ENCODE peak calls at places on chromosome X, in ten cellular contexts. G, I, L, T, U, W, S, K, X and R are unnamed samples.

GRCh38 chrX:2325076-2325784 is 175.5 kb downstream of the DHRSX start:
- DNase-seq in T (peak; percentile 63), X (no peak), I (no peak), S (no peak), U (no peak), W (no peak), G (peak; percentile 84), K (no peak), L (peak; percentile 94), R (no peak)

GRCh38 chrX:149286940-149287349 is 218.2 kb downstream of the IDS start:
- DNase-seq in G (peak; percentile 44), I (no peak), S (peak; percentile 57), K (no peak), T (peak; percentile 40), W (peak; percentile 52), L (peak; percentile 11), X (no peak), U (peak; percentile 52), R (peak; percentile 21)

GRCh38 chrX:120823554-120823953 is 52.1 kb downstream of the CT47B1 start:
- DNase-seq in U (peak; percentile 68), W (no peak), G (no peak), S (no peak), L (no peak), T (no peak), X (no peak), I (no peak), K (no peak), R (no peak)

GRCh38 chrX:48002929-48003328 is 860 bp downstream of the ZNF182 start:
- DNase-seq in W (no peak), G (no peak), L (no peak), T (no peak), S (no peak), I (no peak), U (no peak), X (no peak), K (no peak), R (no peak)

GRCh38 chrX:151790421-151791160 is 56.0 kb downstream of the CNGA2 start:
- DNase-seq in L (peak; percentile 85), U (no peak), K (no peak), X (no peak), S (no peak), W (no peak), G (no peak), I (no peak), T (no peak), R (no peak)

GRCh38 chrX:132022863-132023116 is 312 bp upstream of the STK26 start:
- DNase-seq in T (no peak), S (no peak), W (no peak), X (peak; percentile 56), K (no peak), G (no peak), U (no peak), I (no peak), L (no peak), R (no peak)

GRCh38 chrX:77785746-77786548 is at the start of gene ATRX:
- DNase-seq in I (peak; percentile 77), G (peak; percentile 69), X (peak; percentile 84), W (peak; percentile 86), L (peak; percentile 62), S (peak; percentile 89), K (peak; percentile 57), U (peak; percentile 81), T (peak; percentile 50), R (peak; percentile 75)

GRCh38 chrX:155070038-155070437 is 898 bp downstream of the CMC4 start:
- DNase-seq in T (no peak), S (peak; percentile 8), W (peak; percentile 2), K (no peak), U (no peak), L (no peak), G (no peak), I (no peak), X (no peak), R (no peak)

GRCh38 chrX:357693-358471 is 28.8 kb downstream of the PPP2R3B start:
- DNase-seq in W (no peak), X (no peak), S (no peak), G (no peak), U (peak; percentile 54), L (peak; percentile 66), K (peak; percentile 7), I (peak; percentile 64), T (no peak), R (no peak)

GRCh38 chrX:30622361-30622760 is 30.9 kb upstream of the GK start:
- DNase-seq in W (no peak), S (no peak), K (no peak), X (no peak), G (no peak), I (no peak), U (no peak), L (no peak), T (no peak), R (no peak)

GRCh38 chrX:141879616-141880015 is 24.1 kb upstream of the MAGEC1 start:
- DNase-seq in T (no peak), W (peak; percentile 6), U (peak; percentile 32), X (no peak), G (no peak), S (no peak), I (no peak), L (no peak), K (no peak), R (no peak)
- H3K4me3 ChIP-seq in T (no peak overlapping the region), W (no peak overlapping the region), U (no peak overlapping the region), X (no peak overlapping the region), G (no peak overlapping the region), S (no peak overlapping the region), I (no peak overlapping the region), L (no peak overlapping the region), K (no peak overlapping the region), R (no peak overlapping the region)

GRCh38 chrX:125407314-125407713 is 87.6 kb downstream of the TEX13C start:
- DNase-seq in G (no peak), I (no peak), L (no peak), T (no peak), W (no peak), X (no peak), K (no peak), U (peak; percentile 54), S (no peak), R (no peak)
- TF ChIP-seq CTCF in G (no peak), I (no peak), L (no peak), T (no peak), W (no peak), X (no peak), K (no peak), U (no peak), S (no peak), R (no peak)

GRCh38 chrX:111265506-111265905 is 4.8 kb downstream of the CAPN6 start:
- DNase-seq in G (no peak), X (no peak), L (no peak), U (no peak), I (no peak), W (no peak), T (no peak), S (no peak), K (no peak), R (no peak)

GRCh38 chrX:111262086-111262485 is 8.2 kb downstream of the CAPN6 start:
- DNase-seq in X (no peak), K (no peak), L (peak; percentile 5), U (no peak), I (no peak), S (no peak), T (no peak), W (no peak), G (no peak), R (no peak)

GRCh38 chrX:111270339-111270738 is at the start of gene CAPN6:
- DNase-seq in L (peak; percentile 4), W (peak; percentile 69), I (peak; percentile 50), U (peak; percentile 14), K (no peak), S (no peak), X (no peak), G (peak; percentile 38), T (no peak), R (peak; percentile 32)

GRCh38 chrX:111259559-111259958 is 10.7 kb downstream of the CAPN6 start:
- DNase-seq in W (no peak), T (no peak), U (no peak), K (no peak), S (no peak), I (no peak), G (no peak), L (no peak), X (no peak), R (no peak)

DNA sequence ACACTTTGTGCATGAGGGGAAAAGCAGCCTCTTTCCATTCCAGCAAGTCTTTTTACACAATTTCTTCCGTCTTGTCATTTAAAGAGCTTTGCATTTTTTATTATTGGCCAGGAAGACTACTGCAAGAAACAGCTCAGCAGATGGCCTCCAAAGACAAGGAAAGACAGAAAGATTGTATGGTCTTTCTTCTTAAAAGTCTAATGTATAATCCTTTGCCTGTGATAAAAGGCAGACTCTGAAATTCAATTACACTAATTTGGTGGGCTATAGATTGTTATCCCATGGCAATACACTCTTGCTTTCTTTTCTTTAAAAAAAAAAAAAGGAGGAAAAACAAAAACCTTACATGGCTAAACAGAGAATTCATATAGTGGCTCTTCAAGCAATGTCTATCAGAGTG is 5.9 kb downstream of the CAPN6 start:
- DNase-seq in X (no peak), W (no peak), K (no peak), L (no peak), S (no peak), U (no peak), I (no peak), T (no peak), G (no peak), R (no peak)
- H3K4me1 ChIP-seq in X (no peaks in the 10 kb centered on the region), W (peaks cover 1% of the 10 kb centered on the region), K (no peaks in the 10 kb centered on the region), L (no peaks in the 10 kb centered on the region), S (no peaks in the 10 kb centered on the region), U (no peaks in the 10 kb centered on the region), I (no peaks in the 10 kb centered on the region), T (no peaks in the 10 kb centered on the region), G (no peaks in the 10 kb centered on the region), R (no peaks in the 10 kb centered on the region)

GRCh38 chrX:153966841-153967535 is 4.6 kb downstream of the HCFC1 start:
- DNase-seq in U (no peak), L (no peak), S (no peak), W (no peak), G (no peak), T (no peak), K (no peak), I (no peak), X (no peak), R (no peak)

GRCh38 chrX:153968754-153969124 is 2.9 kb downstream of the HCFC1 start:
- DNase-seq in X (no peak), T (no peak), G (no peak), W (peak; percentile 22), U (peak; percentile 10), L (no peak), I (no peak), K (no peak), S (peak; percentile 82), R (no peak)

GRCh38 chrX:153967536-153968214 is 3.9 kb downstream of the HCFC1 start:
- DNase-seq in W (no peak), I (no peak), K (no peak), L (no peak), X (no peak), U (no peak), G (no peak), S (no peak), T (no peak), R (no peak)

GRCh38 chrX:153969125-153969903 is 2.3 kb downstream of the HCFC1 start:
- DNase-seq in K (no peak), G (no peak), W (no peak), U (no peak), T (no peak), I (no peak), X (no peak), L (no peak), S (peak; percentile 21), R (no peak)

DNA sequence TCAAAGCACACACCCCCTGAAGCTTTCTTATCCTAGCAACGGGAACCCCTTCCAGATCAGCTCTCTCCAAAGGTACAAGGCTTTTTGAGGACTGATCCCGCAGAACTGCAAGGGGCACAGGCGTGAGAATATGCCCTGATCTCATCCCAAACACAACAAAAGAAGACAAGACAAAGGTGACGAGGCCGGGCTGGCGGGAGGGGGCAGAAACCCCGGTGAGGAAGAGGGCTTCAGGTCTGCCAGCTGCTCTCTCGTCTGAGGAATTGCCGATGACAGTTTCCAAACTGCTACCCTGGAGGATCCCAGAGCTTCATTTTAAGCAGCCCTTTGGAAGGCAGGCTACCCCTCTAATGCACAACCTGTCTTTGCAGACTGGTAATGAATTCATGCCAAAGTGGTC is 3.4 kb downstream of the HCFC1 start:
- DNase-seq in S (no peak), I (no peak), X (no peak), L (no peak), U (no peak), G (no peak), T (no peak), W (no peak), K (no peak), R (no peak)
- H3K4me3 ChIP-seq in S (peak overlapping the region; percentile 78), I (peak overlapping the region; percentile 68), X (peak overlapping the region; percentile 60), L (peak overlapping the region; percentile 96), U (peak overlapping the region; percentile 99), G (peak overlapping the region; percentile 81), T (peak overlapping the region; percentile 80), W (peak overlapping the region; percentile 85), K (peak overlapping the region; percentile 94), R (no peak overlapping the region)